ENCODE peak calls at places on chromosomes 5 and 9, in ten cellular contexts. X is psoas muscle; P is mucosa of descending colon; N is pancreas; R is heart right ventricle; C is naive thymus-derived CD4-positive, alpha-beta T cell; O is PC-3; G is thyroid gland; Y is Caco-2; J is tibial nerve. I is an unnamed sample.

GRCh38 chr9:1598270-1598669 is 416.9 kb upstream of the SMARCA2 start:
- DNase-seq in N (no peak), C (no peak), J (no peak), O (no peak), Y (no peak), G (no peak), R (no peak), P (no peak), X (no peak), I (no peak)

GRCh38 chr9:114228034-114228808 is 72.9 kb downstream of the COL27A1 start:
- DNase-seq in Y (no peak), J (no peak), R (no peak), C (no peak), N (no peak), X (no peak), O (no peak), P (no peak), G (no peak), I (peak; percentile 28)

GRCh38 chr5:145834917-145835838 is at the start of gene PRELID2:
- DNase-seq in P (peak; percentile 97), R (peak; percentile 91), J (peak; percentile 76), N (peak; percentile 92), Y (peak; percentile 97), G (peak; percentile 95), C (peak; percentile 8), X (peak; percentile 89), O (peak; percentile 88), I (peak; percentile 95)

GRCh38 chr5:98519530-98519929 is 253.9 kb upstream of the RGMB start:
- DNase-seq in C (no peak), R (no peak), J (no peak), Y (no peak), O (no peak), G (no peak), N (no peak), P (no peak), X (no peak), I (peak; percentile 12)

GRCh38 chr9:114184071-114184470 is 28.7 kb downstream of the COL27A1 start:
- DNase-seq in J (no peak), O (peak; percentile 9), C (no peak), G (no peak), N (no peak), P (no peak), X (no peak), Y (no peak), R (no peak), I (no peak)

GRCh38 chr5:1665803-1666202 is 133.8 kb downstream of the MRPL36 start:
- DNase-seq in O (no peak), G (no peak), N (no peak), R (no peak), C (no peak), J (no peak), X (no peak), Y (no peak), P (no peak), I (no peak)

GRCh38 chr5:6616632-6617031 is 16.2 kb downstream of the NSUN2 start:
- DNase-seq in G (no peak), O (no peak), N (no peak), J (no peak), Y (no peak), P (no peak), X (no peak), C (no peak), R (no peak), I (no peak)

GRCh38 chr9:6759114-6759977 is 1.6 kb downstream of the KDM4C start:
- DNase-seq in Y (no peak), J (peak; percentile 13), X (no peak), P (peak; percentile 47), R (no peak), O (peak; percentile 74), G (peak; percentile 37), C (no peak), N (no peak), I (peak; percentile 55)

GRCh38 chr5:66739923-66740322 is 143.7 kb downstream of the MAST4 start:
- DNase-seq in R (no peak), Y (no peak), J (no peak), X (no peak), C (no peak), O (no peak), N (no peak), P (no peak), G (no peak), I (no peak)

GRCh38 chr5:66742083-66742895 is 146.1 kb downstream of the MAST4 start:
- DNase-seq in N (no peak), C (no peak), O (no peak), P (peak; percentile 35), R (peak; percentile 28), G (peak; percentile 47), X (no peak), J (no peak), Y (no peak), I (no peak)

GRCh38 chr5:66742896-66743247 is 146.7 kb downstream of the MAST4 start:
- DNase-seq in C (no peak), J (no peak), O (no peak), Y (no peak), R (no peak), P (no peak), X (no peak), G (no peak), N (no peak), I (no peak)

GRCh38 chr5:66743344-66743743 is 147.2 kb downstream of the MAST4 start:
- DNase-seq in R (no peak), N (no peak), O (no peak), C (no peak), P (no peak), X (no peak), J (no peak), G (no peak), Y (no peak), I (no peak)

DNA sequence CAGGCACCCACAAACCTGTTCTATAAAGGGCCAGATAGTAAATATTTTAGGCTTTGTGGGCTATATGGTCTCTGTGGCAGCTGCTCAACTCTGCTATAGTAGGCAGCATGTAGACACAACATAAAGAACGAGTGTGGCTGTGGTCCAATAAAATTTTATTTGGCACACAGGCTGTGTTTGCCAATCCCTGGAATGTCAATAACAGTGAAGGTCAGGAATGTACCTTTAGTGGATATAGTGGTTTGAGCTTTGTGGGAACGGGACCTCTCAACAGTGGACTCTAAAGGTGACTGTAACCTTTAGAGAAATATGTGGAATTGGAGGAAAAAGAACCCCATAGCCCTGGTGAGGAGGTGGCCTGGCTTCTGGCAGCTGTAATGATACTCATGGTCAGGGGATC is 145.2 kb downstream of the MAST4 start:
- DNase-seq in R (no peak), J (no peak), G (no peak), Y (peak; percentile 24), X (no peak), O (peak; percentile 7), N (no peak), C (no peak), P (peak; percentile 62), I (no peak)
- H3K4me1 ChIP-seq in R (peaks cover 66% of the 10 kb centered on the region), J (no peaks in the 10 kb centered on the region), G (no peaks in the 10 kb centered on the region), Y (peaks cover 4% of the 10 kb centered on the region), X (no peaks in the 10 kb centered on the region), O (no peaks in the 10 kb centered on the region), N (no peaks in the 10 kb centered on the region), C (no peaks in the 10 kb centered on the region), P (peaks cover 8% of the 10 kb centered on the region), I (no peaks in the 10 kb centered on the region)

GRCh38 chr9:136533775-136534157 is 12.1 kb downstream of the NOTCH1 start:
- DNase-seq in O (no peak), Y (no peak), P (peak; percentile 57), N (no peak), J (no peak), C (peak; percentile 29), X (peak; percentile 54), G (no peak), R (no peak), I (no peak)

GRCh38 chr9:136536051-136536720 is 9.7 kb downstream of the NOTCH1 start:
- DNase-seq in C (no peak), O (no peak), R (no peak), J (no peak), G (no peak), X (no peak), Y (no peak), N (no peak), P (no peak), I (no peak)

GRCh38 chr9:136532799-136533774 is 12.8 kb downstream of the NOTCH1 start:
- DNase-seq in P (peak; percentile 63), X (no peak), R (no peak), G (no peak), C (peak; percentile 71), O (no peak), N (no peak), Y (no peak), J (no peak), I (no peak)

GRCh38 chr9:136535070-136535469 is 10.8 kb downstream of the NOTCH1 start:
- DNase-seq in O (no peak), C (no peak), G (no peak), N (no peak), J (no peak), R (no peak), P (no peak), X (no peak), Y (no peak), I (no peak)

DNA sequence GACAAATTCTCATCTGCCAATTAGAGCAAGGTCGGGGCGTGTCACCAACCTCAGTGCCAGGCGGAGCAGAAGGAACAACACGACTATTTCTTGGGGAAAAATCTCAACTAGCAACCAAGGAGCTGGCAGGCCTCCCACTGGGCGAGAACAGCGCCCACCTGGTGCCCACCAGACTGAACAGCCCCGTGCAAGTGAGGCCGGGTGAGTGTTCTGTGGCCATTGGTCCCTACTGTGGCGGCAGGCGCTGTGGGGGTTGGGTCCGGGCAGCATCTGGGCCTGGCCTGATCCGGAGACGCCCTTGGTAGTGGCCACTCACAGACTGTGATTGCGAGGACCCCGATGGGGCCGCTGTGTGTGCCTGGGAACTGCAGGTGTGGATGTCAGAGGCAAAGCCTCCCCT is 11.5 kb downstream of the NOTCH1 start:
- DNase-seq in O (no peak), N (no peak), P (peak; percentile 44), G (no peak), C (no peak), R (no peak), J (no peak), X (no peak), Y (no peak), I (no peak)
- H3K4me1 ChIP-seq in O (peaks cover 8% of the 10 kb centered on the region), N (peaks cover 3% of the 10 kb centered on the region), P (peaks cover 83% of the 10 kb centered on the region), G (peaks cover 4% of the 10 kb centered on the region), C (peaks cover 86% of the 10 kb centered on the region), R (peaks cover 93% of the 10 kb centered on the region), J (peaks cover 92% of the 10 kb centered on the region), X (peaks cover 16% of the 10 kb centered on the region), Y (no peaks in the 10 kb centered on the region), I (no peaks in the 10 kb centered on the region)

DNA sequence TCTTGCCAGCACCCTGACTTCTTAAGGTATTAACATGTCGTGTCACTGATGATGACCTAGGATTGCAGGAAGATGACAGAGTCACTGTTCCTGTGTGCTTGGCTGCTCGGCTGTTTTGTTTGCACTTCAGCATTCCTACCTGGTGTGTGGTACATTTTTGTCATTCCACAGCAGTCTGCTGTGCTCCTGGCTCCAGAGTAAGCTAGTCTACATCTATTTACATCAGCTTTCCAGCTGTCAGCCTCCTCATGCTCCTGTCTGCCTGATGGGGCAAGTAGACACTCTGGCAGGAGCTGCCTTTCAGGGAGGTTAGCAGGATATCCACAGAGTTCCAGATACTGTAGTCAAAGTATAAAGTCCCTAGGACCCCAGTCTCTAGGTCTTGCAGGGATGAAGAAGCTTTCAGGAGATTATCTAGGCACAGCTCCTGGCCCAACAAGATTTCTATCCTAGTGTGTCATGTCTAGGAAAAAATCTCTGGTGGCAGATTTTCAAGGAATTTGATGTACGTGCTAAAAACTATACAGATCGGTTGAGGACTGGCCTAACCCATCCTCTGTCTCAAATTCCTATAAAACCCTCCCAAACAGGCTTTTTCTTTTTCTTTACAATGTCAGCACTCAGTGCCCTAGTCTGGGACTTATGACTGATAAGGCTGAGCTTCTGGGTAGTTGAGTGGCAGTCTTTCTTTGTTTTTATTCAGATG is 28.5 kb downstream of the RUSC2 start:
- DNase-seq in R (no peak), Y (peak; percentile 88), N (no peak), J (no peak), X (peak; percentile 37), P (no peak), C (no peak), G (peak; percentile 89), O (peak; percentile 95), I (peak; percentile 88)
- H3K4me1 ChIP-seq in R (peaks cover 88% of the 10 kb centered on the region), Y (peaks cover 67% of the 10 kb centered on the region), N (peaks cover 30% of the 10 kb centered on the region), J (peaks cover 54% of the 10 kb centered on the region), X (peaks cover 95% of the 10 kb centered on the region), P (no peaks in the 10 kb centered on the region), C (no peaks in the 10 kb centered on the region), G (peaks cover 72% of the 10 kb centered on the region), O (peaks cover 68% of the 10 kb centered on the region), I (peaks cover 77% of the 10 kb centered on the region)

DNA sequence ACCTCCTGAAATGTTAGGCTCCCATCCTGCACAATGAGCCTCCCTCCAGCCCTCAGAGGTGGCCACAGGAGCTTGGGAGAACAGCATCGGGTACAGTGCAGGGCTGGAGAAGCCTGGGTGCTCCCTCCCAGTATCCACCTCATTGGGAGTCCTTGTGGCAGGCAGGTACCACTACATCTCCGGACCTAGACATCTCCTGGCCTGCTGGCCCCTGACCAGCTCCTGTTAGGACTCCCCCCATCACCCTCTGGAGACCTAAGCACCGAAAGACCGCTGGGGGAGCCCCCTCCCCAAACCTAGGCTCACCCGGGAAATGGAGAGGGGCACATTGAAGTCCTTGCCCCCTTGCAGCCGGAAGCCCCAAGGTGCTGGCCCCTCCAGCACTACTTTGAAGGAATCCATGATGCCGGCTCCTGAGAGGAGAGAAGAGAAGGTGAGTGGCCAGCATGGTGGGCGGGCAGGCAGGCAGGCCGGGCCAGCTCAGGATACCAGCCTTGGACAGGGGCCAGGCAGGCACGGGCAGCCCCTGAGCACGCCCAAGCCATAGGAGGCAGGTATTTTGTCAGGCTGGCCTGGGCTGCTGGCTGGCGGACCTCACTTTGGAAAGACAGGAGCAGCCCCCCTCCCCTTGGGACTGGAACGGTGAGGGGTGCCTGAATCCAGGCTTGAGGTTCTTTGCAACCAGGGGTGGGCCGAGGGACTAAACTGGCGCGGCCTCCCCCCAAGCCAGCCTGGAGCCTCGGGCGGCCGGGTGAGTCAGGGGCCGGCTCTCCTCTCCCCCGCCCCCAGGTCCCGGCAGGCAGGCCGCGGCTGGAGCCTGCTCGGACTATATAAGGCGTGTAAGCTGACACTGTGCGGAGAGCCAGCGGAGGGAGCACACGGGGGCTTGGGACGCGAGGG is 1.0 kb downstream of the PDLIM7 start:
- DNase-seq in C (no peak), X (peak; percentile 87), N (peak; percentile 75), P (peak; percentile 41), Y (peak; percentile 83), O (peak; percentile 90), G (peak; percentile 71), R (peak; percentile 79), J (peak; percentile 56), I (peak; percentile 95)
- H3K4me1 ChIP-seq in C (peaks cover 10% of the 10 kb centered on the region), X (peaks cover 39% of the 10 kb centered on the region), N (no peaks in the 10 kb centered on the region), P (peaks cover 29% of the 10 kb centered on the region), Y (peaks cover 26% of the 10 kb centered on the region), O (peaks cover 41% of the 10 kb centered on the region), G (peaks cover 19% of the 10 kb centered on the region), R (peaks cover 78% of the 10 kb centered on the region), J (peaks cover 48% of the 10 kb centered on the region), I (peaks cover 51% of the 10 kb centered on the region)

I was measured in SJSA1.